ENCODE peak calls at places on chromosomes 12 and 14, in seven cellular contexts. W, V, N, I, J, M and B are unnamed samples.

GRCh38 chr14:50342211-50343080 is 30.3 kb downstream of the DMAC2L start:
- DNase-seq in W (peak; percentile 61), V (peak; percentile 48), N (peak; percentile 78), I (peak; percentile 61), J (peak; percentile 21), M (no peak), B (peak; percentile 64)

GRCh38 chr12:121582583-121583333 is 1.9 kb upstream of the KDM2B start:
- DNase-seq in W (no peak), V (no peak), N (no peak), I (no peak), J (no peak), M (no peak), B (no peak)

GRCh38 chr12:98896938-98897337 is 251.8 kb downstream of the APAF1 start:
- DNase-seq in W (no peak), V (no peak), N (no peak), I (no peak), J (no peak), M (no peak), B (no peak)

GRCh38 chr14:101226603-101227425 is 323.3 kb upstream of the RTL1 start:
- DNase-seq in W (no peak), V (no peak), N (no peak), I (peak; percentile 19), J (no peak), M (no peak), B (no peak)

GRCh38 chr14:86221000-86221399 is 691.1 kb downstream of the FLRT2 start:
- DNase-seq in W (no peak), V (no peak), N (no peak), I (no peak), J (no peak), M (no peak), B (no peak)

GRCh38 chr12:65823481-65824313 is 586 bp upstream of the HMGA2 start:
- DNase-seq in W (no peak), V (peak; percentile 32), N (no peak), I (no peak), J (no peak), M (no peak), B (peak; percentile 59)

GRCh38 chr12:69540606-69541386 is 44.5 kb upstream of the CCT2 start:
- DNase-seq in W (no peak), V (no peak), N (no peak), I (no peak), J (no peak), M (no peak), B (no peak)

GRCh38 chr12:49867580-49868341 is 24.9 kb upstream of the BCDIN3D start:
- DNase-seq in W (no peak), V (no peak), N (no peak), I (no peak), J (no peak), M (no peak), B (no peak)

GRCh38 chr12:113259499-113259953 is 38.3 kb downstream of the TPCN1 start:
- DNase-seq in W (peak; percentile 83), V (peak; percentile 38), N (peak; percentile 88), I (peak; percentile 97), J (no peak), M (no peak), B (peak; percentile 55)

GRCh38 chr14:93962701-93963601 is 13.4 kb downstream of the ASB2 start:
- DNase-seq in W (no peak), V (no peak), N (no peak), I (peak; percentile 80), J (peak; percentile 77), M (peak; percentile 72), B (peak; percentile 32)

GRCh38 chr12:118402251-118402650 is 25.9 kb downstream of the SUDS3 start:
- DNase-seq in W (no peak), V (no peak), N (no peak), I (no peak), J (no peak), M (no peak), B (peak; percentile 70)

GRCh38 chr12:50362671-50363070 is 33.7 kb downstream of the FAM186A start:
- DNase-seq in W (no peak), V (no peak), N (no peak), I (no peak), J (no peak), M (no peak), B (no peak)

GRCh38 chr14:104220225-104221070 is 82.1 kb downstream of the KIF26A start:
- DNase-seq in W (no peak), V (peak; percentile 22), N (no peak), I (peak; percentile 50), J (no peak), M (no peak), B (no peak)

GRCh38 chr12:106197906-106198623 is 49.8 kb downstream of the CKAP4 start:
- DNase-seq in W (no peak), V (no peak), N (no peak), I (no peak), J (no peak), M (no peak), B (no peak)

GRCh38 chr12:27142102-27142721 is 59.8 kb upstream of the C12orf71 start:
- DNase-seq in W (peak; percentile 80), V (peak; percentile 59), N (peak; percentile 57), I (no peak), J (peak; percentile 25), M (no peak), B (peak; percentile 47)

GRCh38 chr12:53624453-53624852 is 1.7 kb downstream of the ATF7 start:
- DNase-seq in W (no peak), V (no peak), N (no peak), I (no peak), J (no peak), M (no peak), B (no peak)

GRCh38 chr14:91417983-91418386 is 365 bp upstream of the CCDC88C start:
- DNase-seq in W (no peak), V (no peak), N (no peak), I (peak; percentile 58), J (peak; percentile 80), M (no peak), B (peak; percentile 63)

GRCh38 chr12:89372584-89373370 is 20.5 kb upstream of the DUSP6 start:
- DNase-seq in W (no peak), V (no peak), N (no peak), I (no peak), J (no peak), M (no peak), B (no peak)

GRCh38 chr12:68636268-68636667 is 25.6 kb downstream of the RAP1B start:
- DNase-seq in W (no peak), V (no peak), N (no peak), I (no peak), J (no peak), M (no peak), B (peak; percentile 17)

GRCh38 chr12:67671419-67671818 is 22.9 kb downstream of the DYRK2 start:
- DNase-seq in W (no peak), V (no peak), N (no peak), I (no peak), J (no peak), M (no peak), B (no peak)

GRCh38 chr12:64107776-64108175 is 114.3 kb downstream of the KICS2 start:
- DNase-seq in W (no peak), V (no peak), N (no peak), I (no peak), J (no peak), M (no peak), B (no peak)

GRCh38 chr14:66435683-66436082 is 50.5 kb upstream of the CCDC196 start:
- DNase-seq in W (no peak), V (no peak), N (no peak), I (no peak), J (no peak), M (no peak), B (no peak)

GRCh38 chr12:53279283-53279869 is 11.3 kb downstream of the ESPL1 start:
- DNase-seq in W (no peak), V (no peak), N (no peak), I (no peak), J (no peak), M (no peak), B (no peak)

GRCh38 chr14:92425101-92425500 is 88.5 kb upstream of the RIN3 start:
- DNase-seq in W (no peak), V (no peak), N (no peak), I (no peak), J (no peak), M (no peak), B (no peak)

GRCh38 chr12:77160931-77161330 is 95.6 kb upstream of the E2F7 start:
- DNase-seq in W (no peak), V (no peak), N (no peak), I (no peak), J (no peak), M (no peak), B (no peak)

GRCh38 chr14:90795744-90796143 is 20.5 kb downstream of the TTC7B start:
- DNase-seq in W (no peak), V (no peak), N (no peak), I (peak; percentile 16), J (no peak), M (no peak), B (peak; percentile 72)

GRCh38 chr12:106282457-106283097 is 20.0 kb upstream of the TCP11L2 start:
- DNase-seq in W (no peak), V (peak; percentile 65), N (peak; percentile 61), I (peak; percentile 59), J (peak; percentile 38), M (no peak), B (peak; percentile 32)

GRCh38 chr12:132352896-132353800 is 23.8 kb upstream of the GALNT9 start:
- DNase-seq in W (no peak), V (no peak), N (no peak), I (peak; percentile 49), J (no peak), M (no peak), B (no peak)

GRCh38 chr14:77812028-77812427 is 12.1 kb downstream of the ADCK1 start:
- DNase-seq in W (no peak), V (no peak), N (no peak), I (no peak), J (no peak), M (peak; percentile 20), B (no peak)

GRCh38 chr12:46383654-46384450 is 11.3 kb upstream of the SLC38A2 start:
- DNase-seq in W (peak; percentile 86), V (peak; percentile 94), N (peak; percentile 95), I (peak; percentile 97), J (peak; percentile 79), M (no peak), B (peak; percentile 97)

GRCh38 chr12:114669501-114670256 is 14.3 kb downstream of the TBX3 start:
- DNase-seq in W (no peak), V (no peak), N (peak; percentile 69), I (no peak), J (no peak), M (no peak), B (no peak)
- H3K4me3 ChIP-seq in W (no peak overlapping the region), V (no peak overlapping the region), N (peak overlapping the region; percentile 27), I (peak overlapping the region; percentile 62), J (no peak overlapping the region), M (no peak overlapping the region), B (no peak overlapping the region)

GRCh38 chr14:74062809-74063150 is 21.5 kb downstream of the ALDH6A1 start:
- DNase-seq in W (no peak), V (no peak), N (no peak), I (no peak), J (no peak), M (no peak), B (peak; percentile 47)
- H3K36me3 ChIP-seq in W (peaks cover 6% of the 10 kb centered on the region), V (no peaks in the 10 kb centered on the region), N (no peaks in the 10 kb centered on the region), I (peaks cover 99% of the 10 kb centered on the region), J (no peaks in the 10 kb centered on the region), M (no peaks in the 10 kb centered on the region), B (no peaks in the 10 kb centered on the region)

GRCh38 chr12:96208801-96209534 is 14.8 kb downstream of the ELK3 start:
- DNase-seq in W (no peak), V (no peak), N (no peak), I (peak; percentile 55), J (no peak), M (no peak), B (no peak)
- H3K4me3 ChIP-seq in W (no peak overlapping the region), V (no peak overlapping the region), N (no peak overlapping the region), I (no peak overlapping the region), J (no peak overlapping the region), M (no peak overlapping the region), B (no peak overlapping the region)

GRCh38 chr14:37262649-37263048 is 64.9 kb downstream of the MIPOL1 start:
- DNase-seq in W (no peak), V (no peak), N (no peak), I (no peak), J (no peak), M (no peak), B (no peak)
- H3K36me3 ChIP-seq in W (no peaks in the 10 kb centered on the region), V (no peaks in the 10 kb centered on the region), N (no peaks in the 10 kb centered on the region), I (no peaks in the 10 kb centered on the region), J (no peaks in the 10 kb centered on the region), M (no peaks in the 10 kb centered on the region), B (no peaks in the 10 kb centered on the region)